ENCODE peak calls at places on chromosomes 12 and 14, in nine cellular contexts. B, V, L, D, Y, A, Q, J and O are unnamed samples. For H3K4me1, the result is how much of the 10 kb centered on the place peaks cover.

GRCh38 chr12:11656550-11656949 is 7.1 kb downstream of the ETV6 start:
- DNase-seq in Y (no peak), D (no peak), L (no peak), V (no peak), A (no peak), J (no peak), B (no peak), Q (no peak), O (no peak)

GRCh38 chr14:68895304-68895703 is 83.8 kb downstream of the ACTN1 start:
- DNase-seq in V (no peak), Q (no peak), L (no peak), A (no peak), J (no peak), B (no peak), D (no peak), Y (no peak), O (no peak)

GRCh38 chr12:132661972-132662371 is 25.2 kb downstream of the POLE start:
- DNase-seq in L (no peak), D (no peak), Y (no peak), B (no peak), Q (no peak), J (no peak), A (no peak), V (no peak), O (no peak)

GRCh38 chr12:117105902-117106301 is 6.7 kb upstream of the TESC start:
- DNase-seq in Y (peak), A (no peak), V (peak), L (no peak), J (peak), D (no peak), B (no peak), Q (no peak), O (no peak)

GRCh38 chr14:104296388-104297312 is 158.3 kb downstream of the KIF26A start:
- DNase-seq in J (no peak), Q (no peak), D (peak), A (no peak), V (no peak), Y (no peak), B (no peak), L (no peak), O (no peak)

GRCh38 chr12:1515010-1515409 is 79.4 kb downstream of the FBXL14 start:
- DNase-seq in J (no peak), B (no peak), L (no peak), D (no peak), Y (no peak), Q (no peak), A (no peak), V (no peak), O (no peak)

GRCh38 chr14:100741956-100742355 is 15.3 kb downstream of the DLK1 start:
- DNase-seq in A (no peak), Q (no peak), J (no peak), Y (no peak), L (no peak), V (no peak), B (no peak), D (no peak), O (no peak)

GRCh38 chr12:3216726-3217682 is 139.8 kb downstream of the TSPAN9 start:
- DNase-seq in L (no peak), Q (no peak), J (no peak), B (no peak), V (no peak), D (no peak), Y (no peak), A (no peak), O (peak)

GRCh38 chr12:117854339-117855012 is 114.3 kb downstream of the KSR2 start:
- DNase-seq in Y (no peak), L (peak), J (peak), A (no peak), B (peak), Q (no peak), V (no peak), D (peak), O (no peak)

GRCh38 chr14:96130391-96130790 is 74.2 kb upstream of the BDKRB2 start:
- DNase-seq in B (no peak), D (no peak), Q (no peak), V (no peak), Y (no peak), A (no peak), J (no peak), L (no peak), O (no peak)

GRCh38 chr12:69929531-69929930 is 104.5 kb downstream of the MYRFL start:
- DNase-seq in Y (no peak), J (no peak), D (no peak), V (no peak), L (no peak), Q (no peak), B (no peak), A (no peak), O (no peak)

GRCh38 chr14:100816950-100817901 is 8.7 kb upstream of the MEG3 start:
- DNase-seq in J (peak), D (no peak), Q (no peak), L (no peak), B (no peak), Y (no peak), A (no peak), V (no peak), O (no peak)

GRCh38 chr14:105430042-105430441 is 10.4 kb downstream of the MTA1 start:
- DNase-seq in D (no peak), B (no peak), L (no peak), A (no peak), V (no peak), Y (no peak), Q (no peak), J (no peak), O (no peak)

GRCh38 chr12:113673524-113674238 is 202.0 kb upstream of the LHX5 start:
- DNase-seq in V (no peak), D (no peak), Y (no peak), Q (no peak), J (no peak), A (no peak), B (no peak), L (no peak), O (no peak)

GRCh38 chr14:93109572-93110481 is 5.9 kb downstream of the ITPK1 start:
- DNase-seq in L (no peak), J (no peak), D (no peak), V (no peak), B (no peak), Y (no peak), Q (no peak), A (no peak), O (no peak)
- H3K4me1 ChIP-seq in L (under half), J (half or more), D (under half), V (under half), B (under half), Y (under half), Q (under half), A (under half), O (under half)

DNA sequence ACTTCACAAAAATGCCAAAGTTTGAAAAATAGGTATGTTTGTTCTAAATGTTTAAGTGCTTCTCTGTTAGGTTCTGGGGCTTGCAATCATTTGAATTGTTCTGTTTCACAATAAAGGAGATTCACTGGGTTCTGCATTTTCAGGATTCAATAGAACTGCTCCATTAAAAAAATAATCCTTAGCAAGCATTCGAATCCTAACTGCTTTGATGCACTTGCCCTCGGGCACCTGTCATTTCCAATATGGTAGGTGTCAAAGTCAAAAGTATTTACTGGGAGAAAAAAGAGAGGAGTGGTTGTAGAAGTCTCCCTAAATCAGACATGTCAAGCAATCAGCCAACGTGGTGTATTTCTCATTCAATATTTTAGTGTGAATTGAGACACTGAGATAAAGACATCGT is 5.5 kb downstream of the APOLD1 start:
- DNase-seq in V (no peak), D (no peak), A (no peak), J (no peak), B (no peak), L (no peak), Q (no peak), Y (no peak), O (no peak)
- H3K4me1 ChIP-seq in V (under half), D (under half), A (under half), J (under half), B (under half), L (under half), Q (under half), Y (under half), O (under half)

DNA sequence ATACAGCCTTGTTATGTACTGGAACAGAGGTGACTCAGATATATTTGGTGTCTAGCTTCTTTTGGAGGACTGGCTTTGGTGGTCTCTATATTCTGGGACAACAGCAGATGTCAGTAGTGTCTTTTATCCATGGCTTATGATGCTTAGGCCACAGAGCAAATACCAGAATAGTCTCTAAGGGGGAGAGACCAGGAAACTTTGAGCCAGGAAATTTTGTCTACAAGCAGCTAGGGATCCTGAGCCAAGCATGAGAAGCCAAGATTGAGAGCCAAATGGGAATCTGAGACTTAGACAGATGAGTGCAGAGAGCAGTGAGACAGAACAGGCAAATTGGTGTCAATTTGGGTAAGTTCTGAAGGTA is 28.4 kb upstream of the PTPRR start:
- DNase-seq in J (no peak), Q (peak), B (no peak), L (no peak), V (no peak), D (no peak), A (no peak), Y (no peak), O (no peak)
- H3K4me1 ChIP-seq in J (under half), Q (under half), B (under half), L (under half), V (under half), D (under half), A (under half), Y (under half), O (under half)

GRCh38 chr12:53234236-53234635 is 2.2 kb upstream of the RARG start:
- DNase-seq in J (no peak), A (no peak), D (no peak), Y (no peak), Q (no peak), V (no peak), L (no peak), B (no peak), O (peak)

GRCh38 chr12:53233671-53234091 is 1.7 kb upstream of the RARG start:
- DNase-seq in V (no peak), Y (no peak), J (no peak), Q (no peak), L (no peak), A (no peak), B (no peak), D (no peak), O (no peak)

GRCh38 chr12:53230971-53231858 is 794 bp downstream of the RARG start:
- DNase-seq in B (no peak), D (no peak), A (no peak), L (no peak), V (no peak), Y (no peak), Q (no peak), J (no peak), O (no peak)

GRCh38 chr12:53232641-53233538 is 881 bp upstream of the RARG start:
- DNase-seq in D (peak), B (peak), L (no peak), Q (no peak), Y (peak), A (peak), V (peak), J (no peak), O (peak)

DNA sequence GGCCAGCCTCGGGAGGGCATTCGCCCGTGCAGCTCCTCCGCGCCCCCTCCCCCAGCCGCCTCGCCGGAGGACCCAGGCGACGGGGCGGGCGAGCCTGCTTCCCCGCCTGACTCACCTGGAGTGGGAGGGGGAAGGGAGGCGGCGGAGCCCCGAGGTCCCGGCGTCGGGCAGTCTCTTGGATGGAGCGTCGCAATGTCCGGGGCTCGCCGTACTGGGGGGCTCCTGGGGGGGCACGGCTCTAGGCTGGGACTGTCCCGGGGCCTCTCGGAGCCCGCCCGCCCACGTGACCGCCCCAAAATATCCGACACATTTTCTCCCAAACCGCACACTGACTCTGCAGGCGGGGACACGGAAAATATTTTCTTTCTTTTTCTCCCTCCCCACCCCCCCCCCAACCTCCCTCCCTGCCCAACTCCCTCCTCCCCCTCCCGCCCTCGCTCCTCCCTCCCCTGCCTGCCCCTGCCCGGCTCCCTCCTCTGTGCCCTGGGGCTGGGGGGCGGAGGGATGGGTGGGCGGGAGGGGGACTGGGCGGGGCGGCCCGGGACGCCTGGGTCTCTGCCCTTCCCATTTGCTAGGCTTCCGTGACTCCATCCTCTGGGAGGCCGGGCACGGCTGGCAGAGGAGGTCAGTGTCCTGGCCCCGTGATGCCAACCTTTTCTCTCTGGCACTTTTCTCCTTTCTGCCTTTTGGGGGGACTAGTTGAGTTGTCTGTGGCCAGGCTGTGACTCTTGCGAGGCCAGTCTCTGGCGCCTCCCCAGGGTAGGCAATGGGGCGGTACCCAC is at the start of gene RARG:
- DNase-seq in D (peak), J (no peak), A (peak), Q (no peak), Y (peak), V (peak), L (peak), B (peak), O (peak)
- H3K4me1 ChIP-seq in D (under half), J (under half), A (under half), Q (under half), Y (half or more), V (half or more), L (under half), B (under half), O (under half)

DNA sequence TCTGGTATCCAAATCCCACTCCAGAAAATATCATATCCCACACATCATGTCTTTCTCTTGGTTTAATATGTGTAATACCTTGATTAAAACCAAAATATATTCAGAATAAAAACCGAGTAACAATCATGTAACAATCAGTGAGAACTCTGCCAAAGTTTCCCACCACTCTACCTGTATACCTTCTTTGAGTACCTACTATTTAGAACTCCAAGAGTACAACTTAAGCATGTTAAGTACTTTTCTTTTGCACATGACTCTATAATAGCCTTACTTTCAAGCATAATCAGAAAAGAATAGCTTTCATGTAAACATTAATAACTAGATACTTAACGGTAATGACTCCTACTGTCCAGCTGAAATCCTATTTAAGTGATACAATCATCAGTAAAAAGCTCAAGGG is 223.2 kb downstream of the MED13L start:
- DNase-seq in A (no peak), L (no peak), D (no peak), V (no peak), B (no peak), J (no peak), Q (no peak), Y (no peak), O (no peak)
- H3K4me1 ChIP-seq in A (under half), L (under half), D (under half), V (under half), B (half or more), J (under half), Q (half or more), Y (under half), O (under half)

DNA sequence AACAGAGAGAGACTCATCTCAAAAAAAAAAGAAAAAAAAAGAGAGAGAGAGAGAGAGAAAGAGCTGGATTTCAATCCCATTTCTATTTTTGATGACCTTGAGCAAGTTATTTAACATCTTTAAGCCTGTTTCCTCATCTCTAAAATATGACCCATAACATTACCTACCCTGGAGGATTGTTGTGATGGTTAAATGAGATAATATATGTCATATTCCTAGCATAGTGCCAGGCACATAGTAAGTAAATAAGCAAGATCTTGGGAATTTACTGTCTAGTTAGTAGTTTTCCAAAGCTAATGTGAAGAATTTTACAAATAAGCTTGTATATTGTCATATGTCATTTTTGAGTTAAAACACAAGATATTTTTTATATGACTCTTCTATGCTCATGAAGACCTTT is 236.5 kb downstream of the PHLDA1 start:
- DNase-seq in Q (no peak), Y (no peak), L (no peak), B (no peak), J (no peak), A (no peak), V (no peak), D (no peak), O (no peak)
- H3K4me1 ChIP-seq in Q (under half), Y (under half), L (under half), B (under half), J (under half), A (under half), V (under half), D (under half), O (under half)

GRCh38 chr12:47754126-47754525 is 4.6 kb downstream of the RAPGEF3 start:
- DNase-seq in V (no peak), Q (no peak), Y (no peak), J (no peak), A (no peak), B (no peak), L (no peak), D (no peak), O (no peak)
- H3K4me1 ChIP-seq in V (under half), Q (under half), Y (under half), J (under half), A (under half), B (under half), L (under half), D (under half), O (half or more)

GRCh38 chr14:102821252-102821651 is 44.0 kb downstream of the TRAF3 start:
- DNase-seq in Y (no peak), Q (no peak), L (no peak), V (no peak), D (no peak), J (no peak), A (no peak), B (no peak), O (no peak)

GRCh38 chr14:102819176-102819628 is 42.0 kb downstream of the TRAF3 start:
- DNase-seq in B (no peak), A (no peak), V (no peak), J (peak), D (no peak), L (peak), Q (no peak), Y (peak), O (no peak)

GRCh38 chr14:102822311-102822863 is 45.1 kb downstream of the TRAF3 start:
- DNase-seq in D (no peak), Q (no peak), A (no peak), L (peak), Y (no peak), V (no peak), J (no peak), B (no peak), O (no peak)

GRCh38 chr14:102817942-102818940 is 41.0 kb downstream of the TRAF3 start:
- DNase-seq in V (no peak), Y (no peak), L (no peak), A (no peak), D (no peak), Q (no peak), B (no peak), J (no peak), O (no peak)

GRCh38 chr14:102819790-102820330 is 42.6 kb downstream of the TRAF3 start:
- DNase-seq in V (no peak), B (no peak), Q (no peak), Y (no peak), D (no peak), L (no peak), A (no peak), J (no peak), O (no peak)
- H3K4me1 ChIP-seq in V (under half), B (under half), Q (under half), Y (half or more), D (under half), L (under half), A (under half), J (half or more), O (under half)

DNA sequence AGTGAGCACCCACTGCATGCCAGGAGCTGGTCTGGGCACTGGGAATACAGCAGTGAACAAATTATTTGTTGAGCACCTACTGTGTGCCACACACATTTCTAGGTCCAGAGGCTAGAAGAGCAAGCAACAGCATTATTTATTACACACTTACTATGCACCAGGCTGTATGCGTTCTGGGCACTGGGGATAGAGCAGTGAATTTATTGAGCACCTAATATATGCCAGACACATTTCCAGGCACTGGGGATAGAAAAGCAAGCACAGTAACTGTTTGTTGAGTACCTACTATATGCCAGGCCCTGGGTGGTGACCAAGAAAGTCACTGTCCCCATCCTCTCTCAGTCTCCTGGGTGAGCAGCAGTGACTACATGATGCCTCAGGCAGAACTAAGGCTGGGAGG is 107.5 kb upstream of the NCOR2 start:
- DNase-seq in Y (no peak), V (no peak), L (no peak), J (no peak), A (no peak), D (no peak), Q (no peak), B (no peak), O (no peak)
- H3K4me1 ChIP-seq in Y (under half), V (under half), L (under half), J (under half), A (under half), D (under half), Q (under half), B (under half), O (under half)